ENCODE peak calls at places on chromosomes 12 and 14, in six cellular contexts. H is stimulated activated naive CD8-positive, alpha-beta T cell treated with anti-CD3 and anti-CD28 coated beads, Interleukin-15, amount 100 ng/mL, for 72 hours; O is HuH-7.5; Y is Calu3; J is NCI-H146; K is heart left ventricle. N is an unnamed sample.

GRCh38 chr12:95582230-95583058 is 31.2 kb upstream of the USP44 start:
- DNase-seq in Y (peak), K (no peak), J (peak), H (no peak), O (no peak), N (peak)

GRCh38 chr12:71503579-71504470 is 64.2 kb downstream of the LGR5 start:
- DNase-seq in H (no peak), Y (no peak), K (no peak), J (peak), O (no peak), N (no peak)

GRCh38 chr12:18837025-18837424 is 99.1 kb downstream of the CAPZA3 start:
- DNase-seq in J (peak), K (no peak), O (no peak), Y (no peak), H (no peak), N (no peak)

GRCh38 chr12:114371733-114372132 is 34.2 kb downstream of the TBX5 start:
- DNase-seq in K (no peak), Y (no peak), O (no peak), H (no peak), J (no peak), N (no peak)

GRCh38 chr14:65940056-65940735 is 527.7 kb downstream of the FUT8 start:
- DNase-seq in H (peak), Y (peak), O (no peak), K (no peak), J (peak), N (peak)

GRCh38 chr12:570949-571794 is 92.1 kb downstream of the NINJ2 start:
- DNase-seq in J (no peak), O (peak), H (no peak), Y (peak), K (peak), N (peak)

GRCh38 chr14:57066463-57066862 is 202.2 kb downstream of the EXOC5 start:
- DNase-seq in H (no peak), Y (no peak), O (no peak), K (no peak), J (no peak), N (no peak)

GRCh38 chr12:23899434-23899833 is 50.0 kb downstream of the SOX5 start:
- DNase-seq in K (no peak), H (no peak), O (no peak), Y (no peak), J (no peak), N (no peak)

GRCh38 chr12:62726471-62726980 is 208.4 kb downstream of the PPM1H start:
- DNase-seq in Y (no peak), H (no peak), O (no peak), K (no peak), J (no peak), N (no peak)

GRCh38 chr12:40010899-40011774 is 94.7 kb downstream of the SLC2A13 start:
- DNase-seq in Y (peak), K (no peak), O (peak), J (peak), H (peak), N (peak)

GRCh38 chr14:22978873-22979671 is 3.3 kb downstream of the AJUBA start:
- DNase-seq in Y (no peak), J (no peak), K (no peak), O (no peak), H (no peak), N (no peak)

GRCh38 chr14:69260979-69261605 is 1.1 kb downstream of the GALNT16 start:
- DNase-seq in O (peak), K (peak), J (peak), H (peak), Y (peak), N (peak)

GRCh38 chr12:123058980-123059379 is 78.5 kb downstream of the ARL6IP4 start:
- DNase-seq in K (peak), H (no peak), J (no peak), O (no peak), Y (no peak), N (no peak)

GRCh38 chr14:101781240-101782061 is 19.9 kb downstream of the PPP2R5C start:
- DNase-seq in O (no peak), Y (peak), K (peak), H (peak), J (peak), N (no peak)

GRCh38 chr12:32437095-32437515 is 37.7 kb downstream of the FGD4 start:
- DNase-seq in H (no peak), K (no peak), J (no peak), Y (peak), O (peak), N (peak)

GRCh38 chr14:35400707-35401421 is 3.7 kb downstream of the NFKBIA start:
- DNase-seq in H (peak), O (no peak), J (no peak), K (no peak), Y (no peak), N (no peak)

GRCh38 chr14:76329951-76330350 is 46.0 kb upstream of the ESRRB start:
- DNase-seq in Y (no peak), O (no peak), K (no peak), J (no peak), H (no peak), N (no peak)